ENCODE peak calls at places on chromosomes 3 and 15, in four cellular contexts. T is mesothelial cell of epicardium; G is central memory CD4-positive, alpha-beta T cell; Y is pancreas. F is an unnamed sample.

GRCh38 chr3:49713336-49714105 is 6.0 kb downstream of the AMIGO3 start:
- DNase-seq in G (no peak), Y (no peak), T (no peak), F (no peak)

GRCh38 chr3:185827595-185828344 is 2.9 kb upstream of the IGF2BP2 start:
- DNase-seq in T (no peak), G (no peak), Y (no peak), F (no peak)

GRCh38 chr3:197600796-197601565 is 45.2 kb upstream of the BDH1 start:
- DNase-seq in Y (no peak), T (no peak), G (no peak), F (no peak)

GRCh38 chr3:126394179-126394976 is at the start of gene CFAP100:
- DNase-seq in T (no peak), Y (no peak), G (no peak), F (peak; percentile 85)

GRCh38 chr15:98070132-98070531 is 109.6 kb downstream of the ARRDC4 start:
- DNase-seq in G (no peak), T (no peak), Y (no peak), F (no peak)

GRCh38 chr3:146162561-146162960 is 1.6 kb upstream of the PLOD2 start:
- DNase-seq in Y (no peak), G (no peak), T (no peak), F (no peak)

GRCh38 chr15:96515391-96515790 is 184.9 kb downstream of the NR2F2 start:
- DNase-seq in Y (no peak), G (no peak), T (no peak), F (no peak)

GRCh38 chr3:195714380-195715011 is 6.3 kb upstream of the MUC20 start:
- DNase-seq in Y (no peak), G (no peak), T (no peak), F (no peak)

GRCh38 chr15:38076806-38077205 is 142.4 kb downstream of the TMCO5A start:
- DNase-seq in Y (no peak), T (no peak), G (no peak), F (peak; percentile 37)

GRCh38 chr3:186946756-186947375 is 16.5 kb downstream of the ST6GAL1 start:
- DNase-seq in T (no peak), Y (no peak), G (no peak), F (no peak)

GRCh38 chr3:77620009-77620408 is 580.1 kb downstream of the ROBO2 start:
- DNase-seq in G (no peak), T (no peak), Y (no peak), F (no peak)

F was measured in mesendoderm.